ENCODE peak calls at places on chromosomes 4 and X, in seven cellular contexts. Q, X, N, H, F, A and S are unnamed samples.
A peak's percentile ranks its signal among the peaks of the same experiment; 100 is the strongest.

GRCh38 chrX:9907645-9908387 is 59.3 kb upstream of the CLDN34 start:
- DNase-seq in A (no peak), H (no peak), X (no peak), N (no peak), F (no peak), Q (no peak), S (no peak)

GRCh38 chr4:57612279-57612678 is 502.1 kb upstream of the IGFBP7 start:
- DNase-seq in N (no peak), H (no peak), X (no peak), A (no peak), Q (no peak), F (no peak), S (no peak)

GRCh38 chrX:19846995-19847790 is 40.2 kb downstream of the SH3KBP1 start:
- DNase-seq in A (peak; percentile 79), Q (no peak), F (peak; percentile 44), H (peak; percentile 23), N (no peak), X (no peak), S (no peak)

GRCh38 chrX:68732906-68733493 is 85.5 kb downstream of the STARD8 start:
- DNase-seq in F (peak; percentile 73), H (peak; percentile 63), Q (peak; percentile 68), X (peak; percentile 66), N (peak; percentile 81), A (peak; percentile 48), S (peak; percentile 68)

GRCh38 chr4:185834088-185834487 is 22.1 kb upstream of the SORBS2 start:
- DNase-seq in F (no peak), X (no peak), H (no peak), N (no peak), A (no peak), Q (no peak), S (no peak)

GRCh38 chr4:151627491-151627890 is 133.3 kb downstream of the GATB start:
- DNase-seq in H (no peak), Q (no peak), A (no peak), F (no peak), X (no peak), N (no peak), S (no peak)

GRCh38 chr4:3041192-3042142 is 32.9 kb downstream of the HTT-AS start:
- DNase-seq in A (peak; percentile 88), N (peak; percentile 87), H (peak; percentile 60), F (peak; percentile 55), X (peak; percentile 63), Q (peak; percentile 53), S (peak; percentile 60)

GRCh38 chr4:4981427-4981826 is 37.8 kb downstream of the CYTL1 start:
- DNase-seq in A (no peak), H (no peak), Q (no peak), X (no peak), F (no peak), N (no peak), S (no peak)

GRCh38 chr4:168978001-168978700 is 31.9 kb downstream of the CBR4 start:
- DNase-seq in N (no peak), H (no peak), Q (no peak), X (no peak), F (no peak), A (no peak), S (no peak)

GRCh38 chr4:113471141-113471860 is 290.2 kb downstream of the CAMK2D start:
- DNase-seq in N (no peak), Q (no peak), H (no peak), X (no peak), F (no peak), A (no peak), S (no peak)

GRCh38 chr4:60744767-60745166 is 455.4 kb upstream of the ADGRL3 start:
- DNase-seq in H (no peak), X (no peak), A (no peak), F (no peak), N (no peak), Q (no peak), S (no peak)
- TF ChIP-seq CTCF in H (no peak), X (no peak), A (no peak), F (no peak), N (no peak), Q (no peak), S (no peak)

GRCh38 chr4:28229092-28229491 is 1368.5 kb downstream of the STIM2 start:
- DNase-seq in A (no peak), F (no peak), N (no peak), Q (no peak), X (no peak), H (no peak), S (no peak)

GRCh38 chr4:28226962-28227361 is 1366.3 kb downstream of the STIM2 start:
- DNase-seq in H (no peak), Q (no peak), X (no peak), N (no peak), F (no peak), A (no peak), S (no peak)

GRCh38 chr4:28225005-28225404 is 1364.4 kb downstream of the STIM2 start:
- DNase-seq in X (no peak), F (no peak), A (no peak), H (no peak), N (no peak), Q (no peak), S (no peak)

GRCh38 chr4:28228575-28228974 is 1367.9 kb downstream of the STIM2 start:
- DNase-seq in N (no peak), Q (no peak), A (no peak), H (no peak), X (no peak), F (no peak), S (no peak)

GRCh38 chr4:28225689-28226353 is 1365.2 kb downstream of the STIM2 start:
- DNase-seq in N (no peak), A (no peak), H (no peak), Q (no peak), F (no peak), X (no peak), S (no peak)
- TF ChIP-seq CTCF in N (no peak), A (no peak), H (no peak), Q (no peak), F (no peak), X (no peak), S (no peak)

GRCh38 chrX:143664302-143664701 is 28.4 kb upstream of the SLITRK4 start:
- DNase-seq in Q (no peak), A (no peak), H (no peak), F (no peak), X (no peak), N (no peak), S (no peak)
- TF ChIP-seq CTCF in Q (peak; percentile 26), A (peak; percentile 30), H (peak; percentile 50), F (peak; percentile 33), X (peak; percentile 44), N (peak; percentile 24), S (peak; percentile 28)

DNA sequence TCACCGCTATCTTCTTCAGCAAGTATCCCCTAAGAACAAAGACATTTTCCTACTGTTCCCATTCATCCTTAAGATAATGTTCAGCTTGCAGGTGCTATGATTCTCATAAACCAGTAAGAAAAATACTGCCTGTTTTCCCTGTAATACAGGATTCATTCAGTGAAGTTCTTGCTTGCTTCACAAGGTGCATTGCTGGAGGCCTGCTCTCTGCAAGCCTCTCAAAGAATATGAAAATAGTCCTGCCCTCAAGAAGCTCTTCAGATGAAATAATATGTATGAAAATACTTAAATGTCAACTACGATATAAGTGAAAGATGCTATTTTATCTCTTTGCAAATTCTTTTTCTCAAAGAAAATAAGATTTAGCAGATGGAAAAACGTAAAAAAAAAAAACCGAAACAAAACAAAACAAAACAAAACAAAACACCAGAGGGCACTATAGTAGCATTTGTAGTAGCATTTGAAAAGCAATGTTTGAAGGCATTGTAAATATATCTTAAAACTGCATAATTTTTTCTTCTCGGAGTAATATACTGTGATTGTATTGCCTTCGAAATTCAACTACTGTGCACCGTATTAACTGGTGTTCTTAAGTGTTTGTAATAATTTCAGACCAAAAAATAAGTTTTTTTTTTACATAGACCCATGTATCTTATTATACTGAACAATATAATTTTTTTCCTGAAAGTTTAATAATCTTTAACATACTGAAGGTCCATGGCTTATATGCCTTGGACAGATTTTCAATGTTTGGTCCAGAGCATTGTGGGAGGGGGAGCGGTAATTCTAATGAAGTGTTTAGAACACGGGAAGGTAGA is 26.0 kb downstream of the ADH4 start:
- DNase-seq in Q (peak; percentile 36), X (no peak), A (no peak), H (no peak), F (no peak), N (no peak), S (peak; percentile 32)
- TF ChIP-seq CTCF in Q (no peak), X (no peak), A (no peak), H (peak; percentile 57), F (peak; percentile 57), N (no peak), S (peak; percentile 25)

DNA sequence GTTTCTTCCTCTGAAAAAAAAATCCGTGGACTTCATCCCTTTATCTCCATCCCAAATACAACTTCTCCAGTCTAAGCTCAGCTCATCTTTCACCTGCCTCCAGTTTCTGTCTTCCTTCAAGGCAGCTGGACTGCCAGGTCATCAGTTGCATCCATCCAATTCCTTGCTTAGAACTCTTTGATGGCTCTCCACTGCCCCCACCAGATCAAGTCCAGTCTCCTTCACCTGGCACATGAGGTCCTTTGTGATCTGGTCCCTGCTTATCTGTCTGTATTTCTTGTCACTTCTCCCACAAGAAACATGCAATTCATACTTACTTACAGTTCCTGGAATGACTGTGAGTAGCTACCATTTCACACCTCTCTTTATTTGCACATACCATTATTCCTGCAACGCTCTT is 33.8 kb downstream of the OTUD6A start:
- DNase-seq in F (no peak), X (no peak), H (no peak), Q (no peak), A (no peak), N (no peak), S (no peak)
- TF ChIP-seq CTCF in F (no peak), X (no peak), H (peak; percentile 44), Q (no peak), A (no peak), N (no peak), S (no peak)

DNA sequence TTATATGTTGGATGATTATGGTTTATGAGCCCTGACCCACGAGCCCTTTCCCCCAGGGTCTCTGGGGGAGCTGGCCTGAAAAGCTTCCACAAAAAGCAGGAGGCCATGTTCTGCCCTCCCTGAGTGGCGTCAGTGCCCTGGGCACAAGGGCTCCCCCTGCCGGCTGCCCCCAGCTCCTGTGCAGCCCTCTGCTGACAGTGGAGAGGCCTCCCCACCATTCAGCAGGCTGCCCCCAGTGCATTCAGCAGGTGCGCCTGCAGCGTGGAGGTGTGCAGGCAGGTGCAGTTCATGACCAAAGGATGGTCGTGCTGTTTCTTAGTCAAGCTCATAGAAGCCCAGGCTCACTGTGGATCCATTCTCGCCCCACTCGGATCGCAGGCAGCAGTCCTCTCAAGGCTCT is 12.5 kb upstream of the S100P start:
- DNase-seq in N (no peak), X (no peak), H (no peak), Q (no peak), A (no peak), F (no peak), S (no peak)
- TF ChIP-seq CTCF in N (no peak), X (no peak), H (no peak), Q (no peak), A (no peak), F (no peak), S (peak; percentile 33)

DNA sequence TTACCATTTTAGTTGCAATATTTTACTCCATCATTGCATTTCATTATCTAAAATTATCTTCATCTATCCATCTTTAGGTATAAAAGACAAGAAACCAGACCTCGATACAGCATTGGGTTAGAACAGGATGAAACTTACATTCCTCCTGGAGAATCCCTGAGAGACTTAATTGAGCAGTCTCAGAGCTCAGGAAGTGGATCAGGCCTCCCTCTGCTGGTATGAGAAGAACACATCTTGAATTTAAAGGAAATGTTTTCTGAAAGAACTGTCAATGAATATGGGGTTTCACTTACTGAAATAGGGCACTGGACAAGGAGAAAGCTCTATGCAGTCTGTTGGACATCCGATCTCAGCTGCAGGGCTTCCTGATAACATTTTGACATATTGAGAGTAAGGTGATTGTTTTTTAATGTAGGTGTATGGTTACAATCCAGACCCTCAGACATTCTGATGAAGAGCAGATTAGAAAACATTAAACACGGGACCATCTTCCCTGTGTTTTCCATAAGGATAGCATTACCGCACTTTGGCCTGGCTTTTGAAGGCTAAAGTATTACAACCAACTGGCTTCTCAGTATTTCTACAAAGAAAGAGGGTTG is 367.2 kb downstream of the BMPR1B start:
- DNase-seq in A (peak; percentile 30), X (peak; percentile 22), Q (peak; percentile 8), F (peak; percentile 3), H (no peak), N (no peak), S (no peak)
- TF ChIP-seq CTCF in A (peak; percentile 40), X (peak; percentile 33), Q (peak; percentile 24), F (no peak), H (peak; percentile 64), N (peak; percentile 31), S (no peak)